ENCODE peak calls at places on chromosomes 11 and 22, in five cellular contexts. C is SK-N-SH, T is K562, U is GM23338, N is HL-60. B is an unnamed sample.

GRCh38 chr22:19430890-19431541 is 517 bp downstream of the HIRA start:
- DNase-seq in U (peak; percentile 66), C (peak; percentile 62), N (peak; percentile 51), T (no peak), B (peak; percentile 26)

GRCh38 chr11:109697140-109697843 is 275.3 kb downstream of the C11orf87 start:
- DNase-seq in T (peak; percentile 22), U (peak; percentile 78), C (peak; percentile 35), N (no peak), B (peak; percentile 31)

GRCh38 chr22:49570032-49570848 is 257.4 kb downstream of the BRD1 start:
- DNase-seq in C (no peak), N (no peak), T (no peak), U (no peak), B (no peak)

GRCh38 chr11:66848671-66849500 is 5.6 kb downstream of the RCE1 start:
- DNase-seq in U (no peak), C (peak; percentile 16), T (no peak), N (no peak), B (no peak)

GRCh38 chr11:8252388-8252787 is 11.3 kb downstream of the LMO1 start:
- DNase-seq in C (no peak), U (no peak), T (no peak), N (no peak), B (no peak)

GRCh38 chr11:90288207-90288821 is 65.5 kb upstream of the CHORDC1 start:
- DNase-seq in U (peak; percentile 57), C (peak; percentile 47), N (peak; percentile 3), T (peak; percentile 30), B (peak; percentile 40)

GRCh38 chr11:8640305-8640932 is 42.0 kb downstream of the TRIM66 start:
- DNase-seq in C (no peak), T (peak; percentile 34), U (peak; percentile 54), N (no peak), B (no peak)

GRCh38 chr11:46808804-46809431 is 37.2 kb downstream of the CKAP5 start:
- DNase-seq in C (peak; percentile 10), T (no peak), N (peak; percentile 33), U (peak; percentile 24), B (peak; percentile 31)

GRCh38 chr22:20636075-20636812 is 128.8 kb downstream of the MED15 start:
- DNase-seq in N (no peak), C (no peak), U (no peak), T (no peak), B (no peak)

GRCh38 chr11:71996946-71997345 is 1.8 kb upstream of the IL18BP start:
- DNase-seq in U (no peak), T (no peak), N (peak; percentile 50), C (no peak), B (no peak)

GRCh38 chr22:39176673-39177455 is 24.4 kb upstream of the CBX7 start:
- DNase-seq in T (no peak), N (no peak), C (no peak), U (peak; percentile 33), B (no peak)

GRCh38 chr22:44617828-44618227 is 84.2 kb upstream of the PRR5 start:
- DNase-seq in U (no peak), N (no peak), T (no peak), C (no peak), B (no peak)

GRCh38 chr11:94528551-94528950 is 15.2 kb upstream of the FUT4 start:
- DNase-seq in C (no peak), N (no peak), T (no peak), U (no peak), B (no peak)

GRCh38 chr11:15327786-15328231 is 213.1 kb downstream of the INSC start:
- DNase-seq in C (peak; percentile 68), U (peak; percentile 93), T (peak; percentile 65), N (peak; percentile 20), B (peak; percentile 6)

GRCh38 chr11:125371451-125371935 is 124.6 kb downstream of the FEZ1 start:
- DNase-seq in C (peak; percentile 46), U (peak; percentile 98), T (no peak), N (no peak), B (no peak)

GRCh38 chr22:33569547-33569946 is 350.7 kb downstream of the LARGE1 start:
- DNase-seq in C (no peak), T (no peak), U (peak; percentile 35), N (no peak), B (no peak)

GRCh38 chr22:29041408-29041807 is 20.2 kb downstream of the C22orf31 start:
- DNase-seq in C (no peak), U (no peak), N (no peak), T (no peak), B (no peak)

GRCh38 chr11:119934267-119934666 is 203.6 kb downstream of the TRIM29 start:
- DNase-seq in T (peak; percentile 44), N (no peak), U (no peak), C (no peak), B (no peak)

DNA sequence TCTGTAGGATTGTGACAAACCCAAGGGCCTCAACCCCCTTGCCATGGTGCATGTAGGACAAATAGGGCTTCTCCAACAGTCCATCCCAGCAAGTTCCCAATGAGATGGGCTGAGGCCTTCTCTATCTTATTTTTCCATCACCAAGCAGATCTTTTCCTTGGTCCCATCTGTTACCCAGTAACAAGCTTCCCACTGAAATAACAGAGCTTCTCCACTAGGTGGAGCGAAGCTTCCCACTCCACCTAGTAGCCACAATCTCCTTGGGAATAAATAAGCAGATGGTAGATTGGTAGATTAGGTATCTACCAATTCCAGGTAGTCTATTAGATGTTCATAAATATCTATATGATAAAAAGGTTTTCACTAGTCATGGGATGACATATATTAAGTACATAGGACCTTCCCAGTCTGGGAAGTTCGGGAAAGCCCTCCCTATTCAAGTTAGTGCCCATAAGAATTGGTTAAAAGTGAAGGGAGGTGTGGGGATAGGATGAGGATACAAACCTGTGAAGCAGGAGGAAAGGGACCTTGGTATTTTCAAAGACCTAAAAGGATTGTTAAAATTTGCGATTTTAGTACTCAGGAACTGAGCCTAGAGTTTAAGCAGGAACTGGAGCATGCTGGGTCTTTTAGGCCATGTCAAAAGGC is 5.9 kb upstream of the OR52L1 start:
- DNase-seq in U (peak; percentile 65), T (peak; percentile 56), C (peak; percentile 45), N (no peak), B (peak; percentile 37)
- TF ChIP-seq REST in U (no peak), T (no peak), C (no peak), N (no peak), B (no peak)

GRCh38 chr11:3123761-3124733 is 41.1 kb downstream of the OSBPL5 start:
- DNase-seq in N (peak; percentile 76), T (no peak), U (no peak), C (peak; percentile 27), B (peak; percentile 48)
- TF ChIP-seq REST in N (no peak), T (no peak), U (no peak), C (no peak), B (no peak)

GRCh38 chr11:43601511-43601910 is 79.0 kb upstream of the HSD17B12 start:
- DNase-seq in C (no peak), T (no peak), N (no peak), U (no peak), B (no peak)
- TF ChIP-seq REST in C (no peak), T (no peak), N (no peak), U (no peak), B (no peak)

GRCh38 chr11:115717215-115717584 is 213.0 kb upstream of the CADM1 start:
- DNase-seq in T (no peak), C (no peak), U (no peak), N (no peak), B (no peak)

GRCh38 chr11:115716080-115716479 is 211.9 kb upstream of the CADM1 start:
- DNase-seq in N (no peak), C (no peak), T (no peak), U (no peak), B (no peak)

GRCh38 chr11:115715371-115715770 is 211.2 kb upstream of the CADM1 start:
- DNase-seq in C (no peak), U (no peak), T (no peak), N (no peak), B (no peak)

GRCh38 chr11:115718945-115719344 is 214.7 kb upstream of the CADM1 start:
- DNase-seq in C (no peak), T (no peak), U (no peak), N (no peak), B (no peak)

GRCh38 chr11:115716577-115717214 is 212.5 kb upstream of the CADM1 start:
- DNase-seq in C (no peak), N (peak; percentile 28), T (no peak), U (no peak), B (no peak)
- TF ChIP-seq REST in C (no peak), N (no peak), T (no peak), U (no peak), B (no peak)

GRCh38 chr11:2523821-2524391 is 79.1 kb downstream of the KCNQ1 start:
- DNase-seq in C (peak; percentile 19), N (no peak), U (no peak), T (no peak), B (no peak)

GRCh38 chr11:2524446-2525165 is 79.8 kb downstream of the KCNQ1 start:
- DNase-seq in T (no peak), C (peak; percentile 41), N (no peak), U (no peak), B (no peak)

GRCh38 chr11:2521681-2522630 is 77.1 kb downstream of the KCNQ1 start:
- DNase-seq in C (peak; percentile 19), N (no peak), T (no peak), U (no peak), B (no peak)

GRCh38 chr11:2521081-2521480 is 76.3 kb downstream of the KCNQ1 start:
- DNase-seq in N (no peak), U (no peak), T (no peak), C (no peak), B (no peak)

GRCh38 chr11:2522636-2523255 is 77.9 kb downstream of the KCNQ1 start:
- DNase-seq in T (no peak), N (no peak), U (no peak), C (peak; percentile 30), B (no peak)
- TF ChIP-seq REST in T (no peak), N (no peak), U (no peak), C (no peak), B (no peak)

DNA sequence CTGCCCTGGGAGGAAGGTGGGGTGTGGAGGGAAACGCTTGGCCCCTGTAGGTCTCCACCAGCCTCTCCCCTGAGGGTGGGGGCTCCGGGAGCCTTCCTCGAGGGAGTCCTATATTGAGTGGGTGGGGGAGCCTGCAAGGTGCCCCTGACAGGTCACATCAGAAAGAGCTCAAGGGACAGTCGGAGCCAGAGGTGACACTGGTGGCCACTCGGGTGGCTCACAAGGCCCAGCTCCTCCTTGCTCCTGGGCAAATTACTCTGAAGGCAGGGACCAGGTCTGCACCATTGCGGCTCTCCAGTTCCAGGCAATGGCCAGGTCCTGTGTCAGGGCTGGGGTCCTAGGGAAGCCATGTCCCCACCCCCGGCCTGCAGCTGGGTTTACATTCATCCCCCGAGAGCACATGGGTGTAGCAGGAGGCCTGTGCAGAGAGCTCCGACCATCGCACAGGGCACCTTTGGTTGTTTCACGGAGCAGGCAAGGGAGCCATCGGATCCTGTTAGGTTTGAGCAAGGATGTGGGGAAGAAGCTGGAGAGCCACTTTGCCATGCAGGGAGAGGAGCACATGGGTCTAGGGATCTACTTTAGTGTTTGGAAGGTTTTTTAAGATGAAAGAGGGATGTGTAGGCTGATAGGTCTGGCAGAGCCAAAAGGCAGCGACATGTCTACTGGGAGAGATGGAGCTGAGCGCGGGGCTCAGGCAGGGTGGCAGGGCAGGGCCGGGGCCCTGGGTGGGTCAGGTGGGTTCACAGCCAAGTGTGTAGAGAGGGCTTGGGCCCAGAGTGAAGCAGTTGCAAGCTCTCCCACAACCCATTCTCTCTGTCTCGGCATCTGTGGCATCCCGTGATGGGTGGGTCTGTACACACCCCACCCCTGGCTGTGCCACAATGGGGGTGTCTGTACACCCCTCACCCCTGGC is 14.8 kb downstream of the CCND1 start:
- DNase-seq in N (no peak), T (no peak), C (no peak), U (no peak), B (no peak)
- TF ChIP-seq REST in N (no peak), T (no peak), C (no peak), U (no peak), B (no peak)

B was measured in A549.